ENCODE peak calls at places on chromosomes 7 and 10, in six cellular contexts. M is astrocyte of the spinal cord, L is mucosa of descending colon, I is dorsolateral prefrontal cortex, D is cardiac fibroblast, E is left ventricle myocardium inferior. P is an unnamed sample.

GRCh38 chr10:116104210-116104932 is 168.6 kb downstream of the GFRA1 start:
- DNase-seq in L (no peak), D (no peak), I (no peak), E (no peak), M (no peak), P (no peak)

GRCh38 chr7:97015279-97015678 is 9.4 kb downstream of the DLX5 start:
- DNase-seq in I (no peak), L (no peak), D (no peak), M (no peak), E (no peak), P (no peak)

GRCh38 chr10:97549587-97550322 is 22.8 kb upstream of the ANKRD2 start:
- DNase-seq in D (peak; percentile 35), M (no peak), I (peak; percentile 77), L (no peak), E (peak; percentile 43), P (no peak)

GRCh38 chr10:11672836-11673235 is 61.4 kb upstream of the USP6NL start:
- DNase-seq in D (no peak), E (no peak), I (no peak), M (no peak), L (no peak), P (no peak)

GRCh38 chr7:44449531-44449930 is 40.9 kb downstream of the NUDCD3 start:
- DNase-seq in I (no peak), M (peak; percentile 25), E (no peak), D (peak; percentile 16), L (no peak), P (peak; percentile 16)

GRCh38 chr7:122867471-122867980 is 18.7 kb downstream of the CADPS2 start:
- DNase-seq in D (no peak), E (no peak), M (no peak), I (no peak), L (no peak), P (no peak)

GRCh38 chr10:46318808-46319207 is 32.0 kb downstream of the ANTXRL start:
- DNase-seq in L (no peak), M (no peak), I (no peak), D (peak; percentile 16), E (no peak), P (no peak)

GRCh38 chr7:90903856-90904255 is 307.7 kb downstream of the CDK14 start:
- DNase-seq in M (no peak), L (no peak), I (no peak), D (no peak), E (no peak), P (no peak)

GRCh38 chr7:101754432-101755159 is 62.8 kb upstream of the CUX1 start:
- DNase-seq in D (peak; percentile 65), M (peak; percentile 52), L (no peak), I (no peak), E (no peak), P (peak; percentile 67)

GRCh38 chr7:22564511-22565045 is 64.6 kb upstream of the STEAP1B start:
- DNase-seq in D (peak; percentile 94), I (no peak), L (no peak), E (peak; percentile 26), M (peak; percentile 94), P (peak; percentile 77)

GRCh38 chr10:46225597-46225996 is 61.2 kb upstream of the ANTXRL start:
- DNase-seq in I (no peak), L (peak; percentile 10), M (no peak), D (no peak), E (no peak), P (no peak)

GRCh38 chr7:7851381-7851780 is 117.2 kb upstream of the GLCCI1 start:
- DNase-seq in M (peak; percentile 24), D (peak; percentile 62), L (no peak), E (no peak), I (no peak), P (peak; percentile 81)

GRCh38 chr10:48763403-48763802 is 78.7 kb downstream of the WDFY4 start:
- DNase-seq in I (no peak), L (no peak), D (no peak), E (no peak), M (no peak), P (no peak)

DNA sequence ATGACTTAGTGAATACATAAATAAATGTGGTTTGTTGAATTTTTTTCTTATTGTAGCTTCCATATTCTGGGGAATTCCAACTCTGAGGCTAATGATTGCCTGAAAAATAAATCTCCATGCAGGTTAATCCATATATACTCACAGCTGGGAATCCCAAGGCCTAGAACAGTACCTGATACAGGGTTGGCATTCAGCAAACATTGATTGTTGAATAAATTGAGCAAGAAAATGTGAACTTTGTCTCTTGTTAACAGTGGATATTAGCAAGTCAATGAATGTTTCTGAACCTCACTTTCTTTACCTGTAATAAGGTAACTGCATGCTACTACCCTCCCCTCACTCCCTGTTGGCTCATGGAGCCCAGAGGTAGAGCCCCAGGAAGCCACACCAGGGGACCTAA is 253.6 kb upstream of the AOAH start:
- DNase-seq in D (no peak), L (no peak), E (no peak), M (no peak), I (no peak), P (no peak)
- H3K4me3 ChIP-seq in D (no peak overlapping the region), L (no peak overlapping the region), E (no peak overlapping the region), M (no peak overlapping the region), I (no peak overlapping the region), P (no peak overlapping the region)

DNA sequence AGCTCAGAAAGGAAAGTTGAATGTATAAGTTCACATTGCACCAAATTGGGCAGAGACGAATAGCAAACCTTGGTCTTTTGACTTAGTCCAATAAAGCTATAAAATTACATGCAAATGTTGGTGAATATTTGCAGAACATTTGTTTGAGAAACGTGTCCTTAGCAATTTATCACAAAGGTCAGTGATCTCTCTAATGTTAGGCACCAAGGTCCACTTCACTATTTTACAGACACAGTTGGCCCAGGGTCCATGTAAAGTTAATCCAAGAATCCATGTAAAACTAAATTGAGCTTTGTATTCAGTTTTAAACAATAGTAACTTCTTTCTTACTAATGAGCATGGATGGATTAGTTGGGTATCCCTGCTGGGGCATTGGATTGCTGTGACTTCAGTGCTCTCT is 617.7 kb downstream of the NRG3 start:
- DNase-seq in M (no peak), L (no peak), D (no peak), I (no peak), E (no peak), P (no peak)
- TF ChIP-seq CTCF in M (no peak), L (no peak), D (no peak), I (no peak), E (no peak), P (no peak)

GRCh38 chr7:55570218-55570873 is 2.0 kb downstream of the VOPP1 start:
- DNase-seq in D (no peak), I (no peak), E (no peak), L (no peak), M (no peak), P (no peak)
- H3K4me3 ChIP-seq in D (peak overlapping the region; percentile 86), I (peak overlapping the region; percentile 78), E (peak overlapping the region; percentile 78), L (no peak overlapping the region), M (peak overlapping the region; percentile 80), P (peak overlapping the region; percentile 84)

DNA sequence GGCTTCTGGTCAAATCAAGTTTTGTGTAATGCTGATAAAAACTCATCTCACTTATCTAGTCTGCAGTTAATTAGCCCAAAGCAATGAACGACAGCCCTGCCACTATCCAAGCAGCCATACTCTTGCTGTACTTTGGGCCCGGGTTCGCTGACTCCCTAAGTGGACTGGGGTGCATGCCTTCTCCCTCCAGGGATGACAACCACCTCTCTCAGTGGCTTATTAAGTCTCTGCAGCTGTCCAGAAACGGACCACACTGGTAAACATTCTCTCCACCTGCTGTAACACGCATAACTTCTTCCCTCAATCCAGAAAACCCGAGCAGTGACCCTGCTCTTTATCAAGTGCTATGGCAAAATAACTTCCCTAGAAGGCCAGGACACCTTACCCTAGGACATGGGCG is 3.9 kb downstream of the FBXW4 start:
- DNase-seq in I (no peak), L (no peak), E (no peak), M (no peak), D (no peak), P (no peak)
- TF ChIP-seq CTCF in I (no peak), L (no peak), E (no peak), M (no peak), D (no peak), P (no peak)

GRCh38 chr10:7135188-7135587 is 275.6 kb downstream of the SFMBT2 start:
- DNase-seq in E (no peak), M (no peak), D (no peak), I (no peak), L (no peak), P (no peak)
- H3K4me3 ChIP-seq in E (no peak overlapping the region), M (no peak overlapping the region), D (no peak overlapping the region), I (no peak overlapping the region), L (no peak overlapping the region), P (no peak overlapping the region)

DNA sequence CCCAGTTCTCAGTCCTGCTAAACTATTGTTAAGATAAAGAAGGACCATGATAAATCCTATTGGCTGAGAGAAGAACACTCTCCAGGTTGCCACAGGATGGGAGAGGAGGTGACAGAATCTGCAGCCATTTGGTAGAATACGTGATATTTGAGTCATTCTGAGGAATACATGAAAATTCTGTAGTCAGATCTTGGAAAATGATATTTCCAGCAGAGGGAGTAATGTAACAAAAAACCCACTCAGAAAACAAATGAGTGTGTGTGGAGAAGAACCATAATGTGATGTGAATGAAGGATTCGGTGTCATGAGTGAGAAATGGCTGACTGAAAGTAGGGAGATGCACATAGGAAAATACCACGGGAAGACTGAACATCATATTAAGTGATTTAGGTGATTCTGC is 128.5 kb upstream of the PFKP start:
- DNase-seq in D (peak; percentile 4), M (peak; percentile 17), E (no peak), I (no peak), L (no peak), P (peak; percentile 39)
- TF ChIP-seq CTCF in D (no peak), M (peak; percentile 24), E (peak; percentile 10), I (no peak), L (no peak), P (peak; percentile 40)